ENCODE peak calls at places on chromosome 11, in eight cellular contexts. N, R, U, S, W, O, M and E are unnamed samples.

GRCh38 chr11:13883042-13883441 is 79.5 kb upstream of the SPON1 start:
- DNase-seq in N (peak; percentile 77), R (no peak), U (no peak), S (no peak), W (no peak), O (peak; percentile 33), M (no peak), E (no peak)

GRCh38 chr11:25441432-25441831 is 890.5 kb upstream of the ANO3 start:
- DNase-seq in N (no peak), R (no peak), U (no peak), S (no peak), W (no peak), O (no peak), M (no peak), E (no peak)

GRCh38 chr11:77589521-77590193 is at the start of gene AQP11:
- DNase-seq in N (peak; percentile 90), R (peak; percentile 96), U (peak; percentile 26), S (peak; percentile 7), W (peak; percentile 35), O (peak; percentile 95), M (peak; percentile 96), E (peak; percentile 89)

GRCh38 chr11:133903875-133904817 is 52.6 kb downstream of the IGSF9B start:
- DNase-seq in N (peak; percentile 10), R (no peak), U (no peak), S (no peak), W (no peak), O (no peak), M (no peak), E (no peak)

GRCh38 chr11:69734841-69735240 is 31.0 kb upstream of the FGF19 start:
- DNase-seq in N (no peak), R (no peak), U (no peak), S (no peak), W (no peak), O (no peak), M (no peak), E (no peak)

GRCh38 chr11:33640730-33641371 is 59.8 kb downstream of the C11orf91 start:
- DNase-seq in N (no peak), R (no peak), U (no peak), S (no peak), W (no peak), O (no peak), M (no peak), E (no peak)

GRCh38 chr11:130581631-130582030 is 133.2 kb downstream of the ADAMTS15 start:
- DNase-seq in N (no peak), R (no peak), U (no peak), S (no peak), W (no peak), O (no peak), M (no peak), E (no peak)

GRCh38 chr11:100980156-100980555 is 149.5 kb downstream of the PGR start:
- DNase-seq in N (no peak), R (no peak), U (no peak), S (no peak), W (no peak), O (no peak), M (no peak), E (no peak)

GRCh38 chr11:68542617-68543016 is 82.1 kb downstream of the PPP6R3 start:
- DNase-seq in N (no peak), R (no peak), U (no peak), S (no peak), W (no peak), O (no peak), M (no peak), E (peak; percentile 42)

GRCh38 chr11:119295178-119295577 is 21.8 kb downstream of the MCAM start:
- DNase-seq in N (no peak), R (no peak), U (no peak), S (no peak), W (no peak), O (no peak), M (no peak), E (no peak)

GRCh38 chr11:83726316-83726715 is 440.1 kb upstream of the CCDC90B start:
- DNase-seq in N (no peak), R (no peak), U (no peak), S (no peak), W (no peak), O (no peak), M (no peak), E (no peak)

GRCh38 chr11:57410287-57410686 is 16.6 kb downstream of the SLC43A3 start:
- DNase-seq in N (no peak), R (no peak), U (no peak), S (no peak), W (no peak), O (no peak), M (no peak), E (no peak)

GRCh38 chr11:18789942-18790341 is 1.7 kb downstream of the PTPN5 start:
- DNase-seq in N (no peak), R (no peak), U (no peak), S (no peak), W (no peak), O (no peak), M (no peak), E (no peak)

GRCh38 chr11:114318361-114318760 is 22.2 kb downstream of the NNMT start:
- DNase-seq in N (no peak), R (no peak), U (no peak), S (no peak), W (no peak), O (no peak), M (no peak), E (no peak)

GRCh38 chr11:17479284-17480214 is 2.9 kb upstream of the ABCC8 start:
- DNase-seq in N (no peak), R (peak; percentile 94), U (peak; percentile 49), S (no peak), W (no peak), O (peak; percentile 76), M (no peak), E (no peak)

GRCh38 chr11:57325735-57326048 is 940 bp upstream of the TNKS1BP1 start:
- DNase-seq in N (peak; percentile 76), R (no peak), U (no peak), S (no peak), W (peak; percentile 88), O (no peak), M (no peak), E (peak; percentile 71)

GRCh38 chr11:12667646-12668045 is 6.6 kb upstream of the TEAD1 start:
- DNase-seq in N (no peak), R (no peak), U (no peak), S (no peak), W (no peak), O (no peak), M (no peak), E (no peak)

GRCh38 chr11:46674463-46675287 is 25.7 kb downstream of the ARHGAP1 start:
- DNase-seq in N (no peak), R (peak; percentile 93), U (no peak), S (no peak), W (peak; percentile 33), O (peak; percentile 72), M (no peak), E (no peak)

GRCh38 chr11:75431533-75432525 is 1.2 kb downstream of the KLHL35 start:
- DNase-seq in N (no peak), R (peak; percentile 80), U (no peak), S (no peak), W (no peak), O (no peak), M (peak; percentile 39), E (no peak)
- H3K4me3 ChIP-seq in N (no peak overlapping the region), R (no peak overlapping the region), U (no peak overlapping the region), S (no peak overlapping the region), W (no peak overlapping the region), O (no peak overlapping the region), M (no peak overlapping the region), E (no peak overlapping the region)

DNA sequence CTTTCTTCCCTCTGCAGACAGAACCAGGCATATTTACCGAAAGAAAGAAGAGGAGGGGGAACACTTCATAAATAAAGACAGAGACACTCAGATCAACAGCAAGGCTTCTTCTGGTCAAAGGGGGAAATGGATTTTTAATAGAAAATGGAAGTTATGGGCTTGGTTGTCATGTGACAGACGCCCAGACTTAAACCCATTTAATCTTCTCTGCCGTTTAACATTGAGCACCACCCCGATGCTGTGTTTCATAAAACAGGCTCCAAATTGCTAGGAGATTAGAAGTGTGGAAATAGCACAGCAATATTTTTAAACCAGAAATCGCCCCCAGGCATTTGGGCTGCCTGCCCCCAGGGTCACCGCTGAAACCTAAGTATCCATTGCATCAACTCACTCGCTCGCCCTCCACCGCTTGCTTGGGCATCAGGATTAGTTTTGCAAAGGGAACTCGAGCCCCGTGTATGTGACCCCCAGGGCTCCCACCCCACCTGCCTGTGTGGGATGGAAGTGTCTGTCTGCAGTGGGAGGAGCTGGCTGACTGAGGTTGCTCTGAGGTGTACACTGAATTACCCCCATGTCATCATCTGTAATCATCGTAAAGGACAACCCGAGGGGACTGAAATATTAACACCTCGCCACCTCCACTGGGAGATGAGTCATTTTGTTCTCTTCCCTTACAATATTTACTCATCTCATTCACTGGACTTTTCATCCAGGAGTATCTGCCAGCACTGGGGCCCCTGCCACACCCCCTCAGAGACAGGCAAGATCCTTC is 10.7 kb downstream of the DSCAML1 start:
- DNase-seq in N (no peak), R (no peak), U (no peak), S (no peak), W (no peak), O (no peak), M (no peak), E (no peak)
- H3K27me3 ChIP-seq in N (peaks cover 8% of the 10 kb centered on the region), R (peaks cover 73% of the 10 kb centered on the region), U (peaks cover 80% of the 10 kb centered on the region), S (peaks cover 8% of the 10 kb centered on the region), W (no peaks in the 10 kb centered on the region), O (peaks cover 29% of the 10 kb centered on the region), M (no peaks in the 10 kb centered on the region), E (no peaks in the 10 kb centered on the region)

DNA sequence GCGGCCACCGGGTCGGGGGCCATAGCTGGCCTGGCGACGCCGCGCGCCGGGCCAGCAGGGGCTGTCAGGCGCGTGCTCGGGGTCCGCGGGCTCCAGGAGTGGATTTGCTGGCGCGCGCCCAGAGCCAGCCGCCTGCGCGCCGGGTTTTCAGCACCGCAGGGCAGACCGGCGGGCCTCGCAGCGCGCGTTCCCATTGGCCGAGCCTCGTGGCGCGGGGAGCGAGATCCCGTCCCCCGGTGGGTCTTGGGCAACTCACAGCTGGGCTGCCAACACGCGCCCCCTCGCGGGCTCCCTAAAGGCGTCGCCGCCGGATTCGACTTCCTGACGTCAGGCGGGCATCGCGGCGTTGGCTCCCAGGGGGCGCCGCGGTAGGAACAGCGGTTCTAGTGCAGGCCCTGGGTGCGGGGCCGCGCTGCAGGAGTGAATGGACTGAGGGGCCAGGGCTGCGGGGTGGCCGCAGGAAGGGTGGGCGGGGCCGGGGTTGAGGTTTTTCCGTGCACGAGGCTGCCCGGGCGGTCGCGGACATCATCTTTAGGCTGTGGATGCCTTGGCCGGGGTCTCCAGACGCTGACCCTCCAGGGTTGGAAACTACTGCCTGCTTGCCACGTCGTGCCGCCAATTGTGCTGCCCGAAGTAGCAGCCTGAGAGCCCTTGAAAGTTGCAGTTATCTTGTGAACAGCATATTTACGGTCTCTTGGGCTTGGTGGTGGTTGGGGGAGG is at the start of gene FADS1:
- DNase-seq in N (peak; percentile 97), R (peak; percentile 98), U (peak; percentile 91), S (peak; percentile 43), W (peak; percentile 57), O (peak; percentile 99), M (peak; percentile 92), E (peak; percentile 92)
- H3K4me3 ChIP-seq in N (peak within 1 kb of the TSS; percentile 82), R (peak within 1 kb of the TSS; percentile 92), U (peak within 1 kb of the TSS; percentile 89), S (peak within 1 kb of the TSS; percentile 55), W (peak within 1 kb of the TSS; percentile 75), O (peak within 1 kb of the TSS; percentile 59), M (peak within 1 kb of the TSS; percentile 60), E (peak within 1 kb of the TSS; percentile 73)

DNA sequence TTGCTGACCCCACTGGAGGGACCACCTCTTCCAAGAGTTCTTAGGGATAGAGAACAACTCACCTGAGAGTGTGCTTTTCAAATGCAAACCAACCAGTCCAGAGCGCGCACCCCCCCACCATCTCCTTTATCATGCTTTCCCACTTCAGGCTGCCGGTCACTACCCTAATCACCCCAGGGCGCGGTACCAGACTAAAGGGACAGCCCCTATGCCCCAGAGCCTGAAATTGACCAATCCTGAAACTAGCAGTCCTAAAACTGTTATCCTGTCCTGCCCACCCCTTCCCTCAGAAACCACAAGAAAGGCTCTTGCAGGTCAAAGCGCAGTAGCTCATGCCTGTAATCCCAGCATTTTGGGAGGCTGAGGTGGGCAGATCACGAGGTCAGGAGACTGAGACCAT is 37.0 kb downstream of the NEAT1 start:
- DNase-seq in N (no peak), R (peak; percentile 86), U (no peak), S (no peak), W (no peak), O (no peak), M (no peak), E (peak; percentile 8)
- H3K27me3 ChIP-seq in N (no peaks in the 10 kb centered on the region), R (peaks cover 18% of the 10 kb centered on the region), U (no peaks in the 10 kb centered on the region), S (no peaks in the 10 kb centered on the region), W (no peaks in the 10 kb centered on the region), O (no peaks in the 10 kb centered on the region), M (no peaks in the 10 kb centered on the region), E (no peaks in the 10 kb centered on the region)